ENCODE peak calls at places on chromosomes 6 and 20, in seven cellular contexts. One of them, this sample, is unnamed.

GRCh38 chr6:19896580-19897010 is 59.4 kb downstream of the ID4 start:
- DNase-seq in GM12878: no peak
- DNase-seq in SK-N-SH: no peak
- DNase-seq in HCT116: no peak
- DNase-seq in H1: no peak
- DNase-seq in HepG2: no peak
- DNase-seq in K562: no peak
- DNase-seq in this sample: no peak

GRCh38 chr6:131038612-131039344 is 24.3 kb downstream of the EPB41L2 start:
- DNase-seq in HepG2: peak
- DNase-seq in HCT116: no peak
- DNase-seq in SK-N-SH: no peak
- DNase-seq in K562: no peak
- DNase-seq in H1: no peak
- DNase-seq in GM12878: no peak
- DNase-seq in this sample: no peak

GRCh38 chr6:30091577-30092381 is 16.2 kb upstream of the RNF39 start:
- DNase-seq in HepG2: peak
- DNase-seq in H1: no peak
- DNase-seq in K562: no peak
- DNase-seq in HCT116: peak
- DNase-seq in GM12878: no peak
- DNase-seq in SK-N-SH: no peak
- DNase-seq in this sample: peak

GRCh38 chr6:168145747-168146596 is 67.0 kb upstream of the FRMD1 start:
- DNase-seq in GM12878: no peak
- DNase-seq in HepG2: no peak
- DNase-seq in HCT116: no peak
- DNase-seq in SK-N-SH: no peak
- DNase-seq in H1: peak
- DNase-seq in K562: no peak
- DNase-seq in this sample: no peak

GRCh38 chr6:69390125-69390524 is 406.7 kb downstream of the LMBRD1 start:
- DNase-seq in H1: no peak
- DNase-seq in HCT116: no peak
- DNase-seq in SK-N-SH: no peak
- DNase-seq in HepG2: no peak
- DNase-seq in GM12878: no peak
- DNase-seq in K562: no peak
- DNase-seq in this sample: no peak

GRCh38 chr6:43052842-43053544 is 658 bp downstream of the CUL7 start:
- DNase-seq in HCT116: no peak
- DNase-seq in K562: no peak
- DNase-seq in H1: no peak
- DNase-seq in GM12878: no peak
- DNase-seq in HepG2: no peak
- DNase-seq in SK-N-SH: no peak
- DNase-seq in this sample: peak

GRCh38 chr6:153003294-153003645 is 761 bp upstream of the MTRF1L start:
- DNase-seq in H1: no peak
- DNase-seq in K562: no peak
- DNase-seq in HCT116: no peak
- DNase-seq in SK-N-SH: peak
- DNase-seq in HepG2: peak
- DNase-seq in GM12878: no peak
- DNase-seq in this sample: no peak

GRCh38 chr20:8720089-8720488 is 348.8 kb upstream of the PLCB4 start:
- DNase-seq in HCT116: no peak
- DNase-seq in GM12878: no peak
- DNase-seq in SK-N-SH: no peak
- DNase-seq in H1: no peak
- DNase-seq in HepG2: no peak
- DNase-seq in K562: no peak
- DNase-seq in this sample: no peak

GRCh38 chr6:129031051-129031599 is 148.2 kb downstream of the LAMA2 start:
- DNase-seq in H1: no peak
- DNase-seq in HepG2: no peak
- DNase-seq in K562: no peak
- DNase-seq in HCT116: no peak
- DNase-seq in SK-N-SH: no peak
- DNase-seq in GM12878: no peak
- DNase-seq in this sample: no peak

GRCh38 chr6:127971945-127972391 is 71.1 kb upstream of the THEMIS start:
- DNase-seq in SK-N-SH: no peak
- DNase-seq in K562: no peak
- DNase-seq in GM12878: no peak
- DNase-seq in HCT116: no peak
- DNase-seq in HepG2: peak
- DNase-seq in H1: no peak
- DNase-seq in this sample: peak

GRCh38 chr6:17179246-17180073 is 77.6 kb downstream of the STMND1 start:
- DNase-seq in SK-N-SH: no peak
- DNase-seq in HepG2: no peak
- DNase-seq in K562: no peak
- DNase-seq in H1: no peak
- DNase-seq in GM12878: no peak
- DNase-seq in HCT116: no peak
- DNase-seq in this sample: no peak

GRCh38 chr6:79070206-79070825 is 7.7 kb downstream of the PHIP start:
- DNase-seq in K562: no peak
- DNase-seq in H1: no peak
- DNase-seq in HepG2: no peak
- DNase-seq in SK-N-SH: no peak
- DNase-seq in HCT116: no peak
- DNase-seq in GM12878: no peak
- DNase-seq in this sample: no peak

GRCh38 chr6:63584125-63584514 is 11.8 kb downstream of the LOC128125822 start:
- DNase-seq in SK-N-SH: no peak
- DNase-seq in HCT116: no peak
- DNase-seq in K562: no peak
- DNase-seq in GM12878: no peak
- DNase-seq in HepG2: no peak
- DNase-seq in H1: no peak
- DNase-seq in this sample: no peak

GRCh38 chr6:146913842-146914562 is 290.2 kb upstream of the STXBP5 start:
- DNase-seq in SK-N-SH: peak
- DNase-seq in HepG2: peak
- DNase-seq in H1: peak
- DNase-seq in HCT116: peak
- DNase-seq in K562: peak
- DNase-seq in GM12878: no peak
- DNase-seq in this sample: peak
- TF ChIP-seq JUND in SK-N-SH: peak
- TF ChIP-seq JUND in HepG2: no peak
- TF ChIP-seq JUND in H1: peak
- TF ChIP-seq JUND in HCT116: peak
- TF ChIP-seq JUND in K562: peak
- TF ChIP-seq JUND in GM12878: no peak
- TF ChIP-seq JUND in this sample: no peak

DNA sequence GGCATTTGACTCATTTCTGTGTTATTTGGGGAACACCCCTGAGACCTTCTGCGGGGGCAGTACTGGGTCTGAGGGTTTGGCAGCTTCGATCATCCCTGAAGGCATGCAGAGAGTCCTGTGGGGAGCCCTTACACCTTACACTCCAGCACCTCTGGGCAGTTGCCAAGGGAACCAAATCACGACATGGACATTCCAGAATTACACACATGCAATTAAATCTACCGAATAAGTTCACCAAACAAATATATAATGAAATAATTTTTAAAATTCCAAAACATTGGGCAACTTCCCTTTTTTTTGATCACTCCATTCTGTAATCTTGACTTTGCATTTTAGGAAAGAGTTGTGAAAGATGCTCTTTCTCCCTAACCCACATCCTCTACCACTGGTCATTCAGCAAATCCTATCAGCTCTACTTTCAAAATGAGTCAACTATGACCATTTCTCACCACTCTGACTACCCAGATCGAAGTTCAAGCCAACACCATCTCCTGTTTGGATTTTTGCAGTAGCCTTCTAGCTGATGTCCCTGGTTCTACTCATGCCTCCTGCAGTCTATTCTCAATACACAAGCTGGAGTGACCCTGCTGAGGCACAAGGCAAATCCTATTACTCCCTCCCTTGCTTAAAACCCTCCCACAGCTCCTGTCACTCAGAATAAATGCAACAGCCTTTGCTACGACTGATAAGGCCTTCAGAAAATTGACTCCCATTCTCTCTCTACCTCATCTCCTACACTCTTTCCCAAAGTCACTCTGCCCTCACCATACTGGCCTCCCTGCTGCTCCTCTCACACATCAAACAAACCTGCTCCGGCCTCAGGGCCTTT is 533.3 kb downstream of the HACE1 start:
- DNase-seq in HCT116: no peak
- DNase-seq in GM12878: no peak
- DNase-seq in HepG2: no peak
- DNase-seq in K562: no peak
- DNase-seq in SK-N-SH: no peak
- DNase-seq in H1: no peak
- DNase-seq in this sample: no peak
- TF ChIP-seq JUND in HCT116: no peak
- TF ChIP-seq JUND in GM12878: no peak
- TF ChIP-seq JUND in HepG2: no peak
- TF ChIP-seq JUND in K562: no peak
- TF ChIP-seq JUND in SK-N-SH: no peak
- TF ChIP-seq JUND in H1: no peak
- TF ChIP-seq JUND in this sample: no peak

GRCh38 chr6:169428532-169428931 is 174.9 kb upstream of the THBS2 start:
- DNase-seq in K562: no peak
- DNase-seq in HepG2: no peak
- DNase-seq in GM12878: no peak
- DNase-seq in HCT116: no peak
- DNase-seq in SK-N-SH: no peak
- DNase-seq in H1: no peak
- DNase-seq in this sample: no peak

GRCh38 chr6:169427856-169428255 is 174.2 kb upstream of the THBS2 start:
- DNase-seq in HepG2: no peak
- DNase-seq in K562: no peak
- DNase-seq in GM12878: no peak
- DNase-seq in SK-N-SH: no peak
- DNase-seq in HCT116: no peak
- DNase-seq in H1: no peak
- DNase-seq in this sample: no peak

GRCh38 chr6:169425628-169426370 is 172.2 kb upstream of the THBS2 start:
- DNase-seq in GM12878: no peak
- DNase-seq in K562: no peak
- DNase-seq in SK-N-SH: peak
- DNase-seq in HCT116: no peak
- DNase-seq in H1: no peak
- DNase-seq in HepG2: no peak
- DNase-seq in this sample: no peak

GRCh38 chr6:169424821-169425240 is 171.2 kb upstream of the THBS2 start:
- DNase-seq in K562: no peak
- DNase-seq in HCT116: no peak
- DNase-seq in SK-N-SH: peak
- DNase-seq in GM12878: no peak
- DNase-seq in H1: no peak
- DNase-seq in HepG2: no peak
- DNase-seq in this sample: no peak

DNA sequence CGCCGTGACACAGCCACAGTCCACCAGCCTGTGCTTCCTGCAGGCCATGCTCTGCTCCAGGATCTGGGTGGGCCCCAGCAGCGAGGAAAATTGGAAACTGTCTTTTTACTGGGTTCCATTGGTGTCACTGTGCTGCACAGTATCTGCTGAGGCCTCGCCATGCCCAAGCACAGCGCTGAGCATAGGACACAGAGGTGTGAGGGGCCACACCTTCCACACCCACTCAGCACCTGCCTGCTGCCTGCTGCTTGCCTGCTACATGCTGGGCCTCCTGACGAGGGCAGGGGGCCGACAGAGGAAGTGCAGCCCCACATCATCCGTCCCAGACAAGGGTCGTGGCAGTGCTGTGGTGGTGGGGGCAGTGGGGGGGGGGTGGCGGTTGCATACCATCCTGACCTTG is 173.0 kb upstream of the THBS2 start:
- DNase-seq in HCT116: no peak
- DNase-seq in GM12878: no peak
- DNase-seq in K562: no peak
- DNase-seq in SK-N-SH: no peak
- DNase-seq in H1: no peak
- DNase-seq in HepG2: no peak
- DNase-seq in this sample: no peak
- TF ChIP-seq JUND in HCT116: no peak
- TF ChIP-seq JUND in GM12878: no peak
- TF ChIP-seq JUND in K562: no peak
- TF ChIP-seq JUND in SK-N-SH: no peak
- TF ChIP-seq JUND in H1: no peak
- TF ChIP-seq JUND in HepG2: no peak
- TF ChIP-seq JUND in this sample: no peak

GRCh38 chr6:34066772-34067770 is 78.8 kb downstream of the GRM4 start:
- DNase-seq in HepG2: no peak
- DNase-seq in SK-N-SH: no peak
- DNase-seq in HCT116: no peak
- DNase-seq in GM12878: no peak
- DNase-seq in H1: no peak
- DNase-seq in K562: no peak
- DNase-seq in this sample: no peak

GRCh38 chr6:34066284-34066571 is 79.7 kb downstream of the GRM4 start:
- DNase-seq in K562: no peak
- DNase-seq in HepG2: no peak
- DNase-seq in SK-N-SH: no peak
- DNase-seq in GM12878: no peak
- DNase-seq in H1: no peak
- DNase-seq in HCT116: no peak
- DNase-seq in this sample: no peak

GRCh38 chr6:34064675-34065074 is 81.2 kb downstream of the GRM4 start:
- DNase-seq in H1: no peak
- DNase-seq in K562: no peak
- DNase-seq in GM12878: no peak
- DNase-seq in HCT116: no peak
- DNase-seq in HepG2: no peak
- DNase-seq in SK-N-SH: no peak
- DNase-seq in this sample: no peak

GRCh38 chr6:34063641-34064040 is 82.2 kb downstream of the GRM4 start:
- DNase-seq in K562: no peak
- DNase-seq in GM12878: no peak
- DNase-seq in SK-N-SH: no peak
- DNase-seq in HepG2: no peak
- DNase-seq in H1: no peak
- DNase-seq in HCT116: no peak
- DNase-seq in this sample: no peak

DNA sequence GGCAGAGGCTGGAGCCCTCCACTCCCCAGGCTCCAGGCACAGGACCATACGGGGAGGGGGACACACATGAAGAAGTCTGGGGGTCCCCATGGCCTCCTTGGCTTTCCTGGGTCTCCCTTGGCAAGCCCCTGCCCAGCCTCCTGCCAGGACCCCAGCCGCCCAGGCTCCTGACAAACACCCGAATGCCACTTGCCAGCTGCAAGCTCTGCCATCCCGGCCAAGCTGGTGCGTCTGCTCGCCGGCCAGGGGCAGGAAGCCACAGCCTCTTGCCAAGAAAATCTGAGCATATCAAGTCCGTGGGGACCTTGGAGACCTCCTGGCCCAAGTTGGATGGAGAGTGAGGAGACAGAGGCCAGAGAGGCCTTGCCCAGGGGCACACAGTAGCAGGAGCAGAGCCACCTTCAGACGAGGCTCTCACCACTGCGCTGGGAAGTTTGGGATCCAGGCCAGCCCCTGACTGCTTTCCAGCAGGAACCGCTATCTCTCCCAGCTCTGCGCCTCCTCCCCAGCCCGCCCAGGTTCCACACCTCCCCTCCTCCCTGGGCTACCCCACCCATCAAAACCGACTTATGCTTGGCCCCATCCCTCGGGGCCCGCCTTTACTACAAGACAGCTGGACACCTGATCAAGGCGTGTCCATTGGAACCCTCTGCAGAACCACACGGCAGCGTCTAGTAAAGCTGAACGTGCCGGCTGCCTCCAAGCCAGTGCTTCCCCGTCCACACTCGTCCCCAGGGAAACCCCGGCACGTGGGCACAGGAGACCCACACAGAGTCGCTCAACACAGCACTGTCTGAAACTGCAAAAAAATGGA is 80.2 kb downstream of the GRM4 start:
- DNase-seq in H1: no peak
- DNase-seq in SK-N-SH: peak
- DNase-seq in HepG2: no peak
- DNase-seq in K562: peak
- DNase-seq in GM12878: no peak
- DNase-seq in HCT116: no peak
- DNase-seq in this sample: no peak
- TF ChIP-seq JUND in H1: no peak
- TF ChIP-seq JUND in SK-N-SH: no peak
- TF ChIP-seq JUND in HepG2: no peak
- TF ChIP-seq JUND in K562: no peak
- TF ChIP-seq JUND in GM12878: no peak
- TF ChIP-seq JUND in HCT116: no peak
- TF ChIP-seq JUND in this sample: no peak